ENCODE peak calls at places on chromosome 6, in six cellular contexts. A is neural crest cell, G is substantia nigra, H is HFFc6, Y is GM23338, D is PC-9. O is an unnamed sample.

GRCh38 chr6:54846243-54846856 is at the start of gene FAM83B:
- DNase-seq in A (peak; percentile 14), G (no peak), H (no peak), Y (peak; percentile 82), D (peak; percentile 54), O (no peak)

GRCh38 chr6:73028893-73029450 is 196.3 kb downstream of the KHDC1L start:
- DNase-seq in A (no peak), G (no peak), H (no peak), Y (no peak), D (no peak), O (no peak)

GRCh38 chr6:37323568-37323967 is 30.2 kb upstream of the RNF8 start:
- DNase-seq in A (no peak), G (no peak), H (no peak), Y (no peak), D (no peak), O (no peak)

GRCh38 chr6:93678841-93679454 is 259.6 kb upstream of the EPHA7 start:
- DNase-seq in A (no peak), G (no peak), H (no peak), Y (no peak), D (no peak), O (no peak)

GRCh38 chr6:166910601-166911000 is 45.7 kb downstream of the RNASET2 start:
- DNase-seq in A (no peak), G (no peak), H (no peak), Y (no peak), D (no peak), O (no peak)

GRCh38 chr6:17394192-17394611 is 807 bp downstream of the CAP2 start:
- DNase-seq in A (peak; percentile 29), G (no peak), H (peak; percentile 70), Y (peak; percentile 87), D (peak; percentile 77), O (no peak)

GRCh38 chr6:118468682-118469465 is 79.2 kb upstream of the PLN start:
- DNase-seq in A (no peak), G (no peak), H (no peak), Y (no peak), D (peak; percentile 50), O (no peak)

GRCh38 chr6:12548526-12548925 is 168.0 kb upstream of the PHACTR1 start:
- DNase-seq in A (no peak), G (no peak), H (peak; percentile 83), Y (no peak), D (no peak), O (no peak)

GRCh38 chr6:112620832-112621569 is 273.9 kb downstream of the RFPL4B start:
- DNase-seq in A (no peak), G (no peak), H (no peak), Y (no peak), D (no peak), O (no peak)

GRCh38 chr6:38259736-38260135 is 380.0 kb downstream of the BTBD9 start:
- DNase-seq in A (no peak), G (no peak), H (peak; percentile 68), Y (no peak), D (peak; percentile 51), O (no peak)

GRCh38 chr6:119158057-119158848 is 79.8 kb upstream of the FAM184A start:
- DNase-seq in A (no peak), G (no peak), H (no peak), Y (no peak), D (no peak), O (no peak)

GRCh38 chr6:3620389-3620788 is 131.1 kb downstream of the PXDC1 start:
- DNase-seq in A (no peak), G (no peak), H (no peak), Y (no peak), D (no peak), O (no peak)

GRCh38 chr6:107115695-107116327 is 496 bp upstream of the BEND3 start:
- DNase-seq in A (peak; percentile 66), G (no peak), H (peak; percentile 10), Y (peak; percentile 81), D (no peak), O (peak; percentile 38)